ENCODE peak calls at places on chromosomes 12 and 14, in seven cellular contexts. P, H, Z, G, K, R and C are unnamed samples. For H3K36me3 and H3K27me3, the result is how much of the 10 kb centered on the place peaks cover.

GRCh38 chr12:94714378-94714777 is 64.0 kb upstream of the TMCC3 start:
- DNase-seq in P (no peak), H (no peak), Z (peak), G (peak), K (no peak), R (no peak), C (no peak)

GRCh38 chr12:17976202-17976601 is 113.8 kb downstream of the RERGL start:
- DNase-seq in P (no peak), H (no peak), Z (peak), G (no peak), K (peak), R (no peak), C (peak)

GRCh38 chr14:60506985-60507829 is 1.7 kb upstream of the SIX6 start:
- DNase-seq in P (no peak), H (no peak), Z (no peak), G (no peak), K (no peak), R (no peak), C (peak)

GRCh38 chr12:44771485-44771884 is 104.6 kb downstream of the NELL2 start:
- DNase-seq in P (no peak), H (no peak), Z (no peak), G (peak), K (no peak), R (no peak), C (no peak)

GRCh38 chr14:37466623-37467088 is 128.4 kb downstream of the FOXA1 start:
- DNase-seq in P (no peak), H (no peak), Z (no peak), G (no peak), K (no peak), R (no peak), C (no peak)

GRCh38 chr12:117097159-117097558 is 2.1 kb downstream of the TESC start:
- DNase-seq in P (no peak), H (no peak), Z (no peak), G (no peak), K (no peak), R (no peak), C (peak)

GRCh38 chr12:96233941-96234461 is 39.8 kb downstream of the ELK3 start:
- DNase-seq in P (peak), H (peak), Z (no peak), G (peak), K (no peak), R (no peak), C (no peak)

GRCh38 chr12:5554711-5555110 is 122.8 kb downstream of the NTF3 start:
- DNase-seq in P (no peak), H (no peak), Z (no peak), G (peak), K (no peak), R (no peak), C (no peak)

GRCh38 chr12:6612247-6612646 is 5.1 kb upstream of the CHD4 start:
- DNase-seq in P (no peak), H (no peak), Z (no peak), G (no peak), K (no peak), R (peak), C (no peak)

GRCh38 chr12:98998697-98999299 is 353.7 kb downstream of the APAF1 start:
- DNase-seq in P (no peak), H (no peak), Z (peak), G (peak), K (peak), R (no peak), C (peak)

GRCh38 chr12:18165422-18165871 is 75.5 kb upstream of the RERGL start:
- DNase-seq in P (no peak), H (no peak), Z (peak), G (peak), K (no peak), R (no peak), C (no peak)

GRCh38 chr12:120814903-120815429 is 89.2 kb downstream of the SPPL3 start:
- DNase-seq in P (no peak), H (no peak), Z (no peak), G (no peak), K (no peak), R (no peak), C (no peak)

GRCh38 chr14:75823334-75823733 is 158.5 kb downstream of the TGFB3 start:
- DNase-seq in P (no peak), H (no peak), Z (no peak), G (peak), K (no peak), R (no peak), C (no peak)

GRCh38 chr12:108611884-108612415 is 14.1 kb upstream of the TMEM119 start:
- DNase-seq in P (peak), H (no peak), Z (peak), G (peak), K (no peak), R (peak), C (peak)

GRCh38 chr12:62400135-62400534 is 66.5 kb upstream of the MON2 start:
- DNase-seq in P (no peak), H (no peak), Z (no peak), G (no peak), K (no peak), R (no peak), C (no peak)

GRCh38 chr12:108582981-108583770 is 14.7 kb downstream of the TMEM119 start:
- DNase-seq in P (no peak), H (no peak), Z (no peak), G (no peak), K (no peak), R (no peak), C (no peak)

GRCh38 chr14:79193689-79194477 is 1017.4 kb downstream of the DIO2 start:
- DNase-seq in P (no peak), H (no peak), Z (no peak), G (no peak), K (no peak), R (no peak), C (no peak)

GRCh38 chr12:31591308-31591901 is 469 bp upstream of the DENND5B start:
- DNase-seq in P (peak), H (no peak), Z (no peak), G (no peak), K (no peak), R (no peak), C (peak)

GRCh38 chr12:51326762-51327439 is 2.9 kb upstream of the BIN2 start:
- DNase-seq in P (no peak), H (peak), Z (peak), G (peak), K (no peak), R (no peak), C (no peak)

GRCh38 chr14:24224618-24225071 is 7.5 kb downstream of the NEDD8 start:
- DNase-seq in P (no peak), H (no peak), Z (peak), G (peak), K (no peak), R (no peak), C (no peak)

GRCh38 chr12:28191018-28191595 is 851 bp downstream of the CCDC91 start:
- DNase-seq in P (no peak), H (no peak), Z (peak), G (peak), K (no peak), R (peak), C (no peak)

GRCh38 chr14:92717571-92718042 is 30.8 kb downstream of the LGMN start:
- DNase-seq in P (no peak), H (no peak), Z (no peak), G (peak), K (no peak), R (no peak), C (no peak)

GRCh38 chr14:39430762-39431415 is 1.3 kb downstream of the FBXO33 start:
- DNase-seq in P (no peak), H (no peak), Z (no peak), G (no peak), K (no peak), R (no peak), C (no peak)

GRCh38 chr14:91750634-91751198 is 18.8 kb upstream of the CATSPERB start:
- DNase-seq in P (no peak), H (no peak), Z (no peak), G (no peak), K (no peak), R (no peak), C (no peak)

GRCh38 chr12:110917961-110918360 is 2.4 kb downstream of the MYL2 start:
- DNase-seq in P (no peak), H (no peak), Z (peak), G (peak), K (no peak), R (no peak), C (no peak)

GRCh38 chr12:59066445-59066844 is 146.1 kb upstream of the LRIG3 start:
- DNase-seq in P (no peak), H (no peak), Z (peak), G (peak), K (no peak), R (no peak), C (no peak)

GRCh38 chr14:98692832-98693231 is 579.2 kb downstream of the BCL11B start:
- DNase-seq in P (no peak), H (no peak), Z (peak), G (no peak), K (no peak), R (no peak), C (no peak)

GRCh38 chr12:116135209-116135930 is 142.1 kb downstream of the MED13L start:
- DNase-seq in P (peak), H (no peak), Z (peak), G (peak), K (no peak), R (no peak), C (no peak)

GRCh38 chr14:105951399-105951798 is 425.0 kb downstream of the TMEM121 start:
- DNase-seq in P (no peak), H (no peak), Z (no peak), G (no peak), K (no peak), R (no peak), C (no peak)

GRCh38 chr14:105943973-105944602 is 417.7 kb downstream of the TMEM121 start:
- DNase-seq in P (no peak), H (no peak), Z (no peak), G (no peak), K (no peak), R (no peak), C (no peak)

GRCh38 chr14:105945891-105946290 is 419.5 kb downstream of the TMEM121 start:
- DNase-seq in P (peak), H (no peak), Z (no peak), G (no peak), K (no peak), R (no peak), C (no peak)

GRCh38 chr14:105944632-105945610 is 418.5 kb downstream of the TMEM121 start:
- DNase-seq in P (peak), H (no peak), Z (no peak), G (no peak), K (no peak), R (peak), C (no peak)

GRCh38 chr14:105947599-105947998 is 421.2 kb downstream of the TMEM121 start:
- DNase-seq in P (no peak), H (no peak), Z (no peak), G (no peak), K (no peak), R (no peak), C (no peak)
- H3K36me3 ChIP-seq in P (under half), H (under half), Z (under half), G (under half), K (under half), R (under half), C (under half)

GRCh38 chr12:67752226-67752732 is 103.7 kb downstream of the DYRK2 start:
- DNase-seq in P (no peak), H (no peak), Z (no peak), G (peak), K (no peak), R (no peak), C (no peak)

GRCh38 chr12:67751376-67751928 is 102.9 kb downstream of the DYRK2 start:
- DNase-seq in P (no peak), H (no peak), Z (no peak), G (no peak), K (no peak), R (no peak), C (no peak)

GRCh38 chr12:67747869-67748760 is 99.6 kb downstream of the DYRK2 start:
- DNase-seq in P (no peak), H (no peak), Z (peak), G (peak), K (no peak), R (no peak), C (no peak)

GRCh38 chr12:67750528-67751183 is 102.1 kb downstream of the DYRK2 start:
- DNase-seq in P (no peak), H (no peak), Z (no peak), G (no peak), K (no peak), R (no peak), C (no peak)

GRCh38 chr12:67748761-67749075 is 100.2 kb downstream of the DYRK2 start:
- DNase-seq in P (no peak), H (no peak), Z (peak), G (no peak), K (no peak), R (no peak), C (no peak)
- H3K4me3 ChIP-seq in P (no peak), H (no peak), Z (no peak), G (no peak), K (no peak), R (no peak), C (no peak)

GRCh38 chr12:49342066-49342913 is 4.4 kb upstream of the DNAJC22 start:
- DNase-seq in P (peak), H (peak), Z (peak), G (peak), K (peak), R (peak), C (peak)

GRCh38 chr12:49340095-49340870 is 3.3 kb upstream of the C1QL4 start:
- DNase-seq in P (no peak), H (no peak), Z (no peak), G (no peak), K (no peak), R (no peak), C (no peak)

GRCh38 chr12:49341777-49342065 is 4.7 kb upstream of the C1QL4 start:
- DNase-seq in P (no peak), H (no peak), Z (no peak), G (no peak), K (no peak), R (no peak), C (no peak)

GRCh38 chr12:49339464-49339861 is 2.5 kb upstream of the C1QL4 start:
- DNase-seq in P (no peak), H (no peak), Z (no peak), G (no peak), K (no peak), R (no peak), C (peak)

GRCh38 chr12:49340971-49341776 is 4.2 kb upstream of the C1QL4 start:
- DNase-seq in P (no peak), H (no peak), Z (no peak), G (no peak), K (no peak), R (no peak), C (peak)
- H3K27me3 ChIP-seq in P (under half), H (half or more), Z (under half), G (half or more), K (half or more), R (under half), C (half or more)

GRCh38 chr12:53204351-53204750 is 2.7 kb downstream of the ITGB7 start:
- DNase-seq in P (no peak), H (no peak), Z (no peak), G (no peak), K (no peak), R (no peak), C (no peak)
- H3K36me3 ChIP-seq in P (under half), H (under half), Z (under half), G (under half), K (under half), R (under half), C (under half)

GRCh38 chr12:93102744-93103143 is 173.6 kb upstream of the EEA1 start:
- DNase-seq in P (no peak), H (no peak), Z (no peak), G (no peak), K (no peak), R (no peak), C (no peak)

GRCh38 chr12:93099777-93100176 is 170.7 kb upstream of the EEA1 start:
- DNase-seq in P (no peak), H (no peak), Z (no peak), G (no peak), K (no peak), R (no peak), C (no peak)

GRCh38 chr12:93100610-93101009 is 171.5 kb upstream of the EEA1 start:
- DNase-seq in P (peak), H (no peak), Z (no peak), G (no peak), K (no peak), R (no peak), C (no peak)

GRCh38 chr12:93102289-93102688 is 173.2 kb upstream of the EEA1 start:
- DNase-seq in P (no peak), H (no peak), Z (no peak), G (no peak), K (no peak), R (no peak), C (no peak)

GRCh38 chr12:93101367-93101766 is 172.3 kb upstream of the EEA1 start:
- DNase-seq in P (no peak), H (no peak), Z (no peak), G (no peak), K (no peak), R (no peak), C (no peak)
- H3K4me3 ChIP-seq in P (no peak), H (no peak), Z (no peak), G (no peak), K (no peak), R (no peak), C (no peak)

GRCh38 chr12:56683-57346 is 9.8 kb upstream of the IQSEC3 start:
- DNase-seq in P (no peak), H (no peak), Z (no peak), G (no peak), K (no peak), R (no peak), C (peak)
- H3K27me3 ChIP-seq in P (under half), H (under half), Z (under half), G (under half), K (under half), R (under half), C (under half)

GRCh38 chr14:56219666-56220413 is 101.6 kb downstream of the PELI2 start:
- DNase-seq in P (peak), H (no peak), Z (no peak), G (no peak), K (no peak), R (no peak), C (no peak)

GRCh38 chr14:56221392-56222128 is 103.3 kb downstream of the PELI2 start:
- DNase-seq in P (no peak), H (no peak), Z (no peak), G (no peak), K (no peak), R (no peak), C (no peak)

GRCh38 chr14:56224691-56225681 is 106.8 kb downstream of the PELI2 start:
- DNase-seq in P (no peak), H (no peak), Z (no peak), G (no peak), K (no peak), R (peak), C (no peak)

GRCh38 chr14:56224179-56224578 is 106.0 kb downstream of the PELI2 start:
- DNase-seq in P (no peak), H (no peak), Z (no peak), G (no peak), K (no peak), R (no peak), C (no peak)
- H3K36me3 ChIP-seq in P (under half), H (under half), Z (under half), G (under half), K (under half), R (under half), C (under half)

GRCh38 chr12:4134434-4134762 is 139.2 kb upstream of the CCND2 start:
- DNase-seq in P (no peak), H (no peak), Z (no peak), G (no peak), K (no peak), R (no peak), C (peak)
- H3K4me3 ChIP-seq in P (no peak), H (no peak), Z (no peak), G (no peak), K (no peak), R (no peak), C (peak)